ENCODE peak calls at places on chromosomes 7 and 10, in eight cellular contexts. U, J, N, K, M, O, F and L are unnamed samples.

GRCh38 chr10:99395750-99396445 is 34.5 kb downstream of the GOT1 start:
- DNase-seq in U (no peak), J (peak; percentile 73), N (no peak), K (peak; percentile 36), M (peak; percentile 87), O (no peak), F (peak; percentile 77), L (peak; percentile 93)

GRCh38 chr10:35210961-35211360 is 84.3 kb downstream of the CREM start:
- DNase-seq in U (no peak), J (no peak), N (no peak), K (no peak), M (no peak), O (no peak), F (no peak), L (no peak)

GRCh38 chr7:707296-708000 is 19.1 kb upstream of the DNAAF5 start:
- DNase-seq in U (no peak), J (no peak), N (no peak), K (no peak), M (no peak), O (no peak), F (no peak), L (no peak)

GRCh38 chr7:2475678-2476015 is 551 bp downstream of the GRIFIN start:
- DNase-seq in U (no peak), J (no peak), N (no peak), K (no peak), M (no peak), O (no peak), F (no peak), L (no peak)

GRCh38 chr7:1883031-1883761 is 213.1 kb downstream of the ELFN1 start:
- DNase-seq in U (no peak), J (peak; percentile 46), N (peak; percentile 91), K (no peak), M (peak; percentile 96), O (peak; percentile 49), F (peak; percentile 95), L (peak; percentile 26)

GRCh38 chr7:75716992-75717626 is 21.6 kb downstream of the HIP1 start:
- DNase-seq in U (no peak), J (peak; percentile 53), N (peak; percentile 88), K (no peak), M (peak; percentile 93), O (peak; percentile 62), F (peak; percentile 36), L (no peak)

GRCh38 chr10:5625992-5626777 is 40.2 kb downstream of the ASB13 start:
- DNase-seq in U (no peak), J (no peak), N (no peak), K (no peak), M (no peak), O (no peak), F (no peak), L (no peak)

GRCh38 chr10:77571490-77571889 is 66.1 kb downstream of the KCNMA1 start:
- DNase-seq in U (no peak), J (no peak), N (no peak), K (no peak), M (no peak), O (no peak), F (no peak), L (no peak)

GRCh38 chr7:79452032-79452494 is 1.4 kb downstream of the MAGI2 start:
- DNase-seq in U (peak; percentile 15), J (peak; percentile 72), N (no peak), K (peak; percentile 84), M (peak; percentile 96), O (peak; percentile 82), F (peak; percentile 75), L (peak; percentile 86)